ENCODE peak calls at places on chromosomes 6 and 20, in seven cellular contexts. S is OCI-LY7, K is kidney, F is Panc1, G is tibial nerve, N is HCT116, I is AG04450. L is an unnamed sample. For H3K9me3, the result is how much of the 10 kb centered on the place peaks cover.

GRCh38 chr6:122994256-122994655 is 1.8 kb upstream of the CLVS2 start:
- DNase-seq in G (no peak), N (no peak), I (no peak), S (no peak), F (no peak), K (no peak), L (no peak)

GRCh38 chr6:4564746-4565145 is 211.5 kb upstream of the CDYL start:
- DNase-seq in G (no peak), S (no peak), I (no peak), N (no peak), K (no peak), F (no peak), L (no peak)

GRCh38 chr6:42618686-42619085 is 54.9 kb downstream of the UBR2 start:
- DNase-seq in S (no peak), G (no peak), F (no peak), I (peak), K (no peak), N (no peak), L (no peak)

GRCh38 chr6:170438402-170438753 is 114.7 kb downstream of the PSMB1 start:
- DNase-seq in I (peak), G (peak), F (no peak), N (peak), K (peak), S (peak), L (peak)

GRCh38 chr6:62775427-62776022 is 435.7 kb upstream of the FKBP1C start:
- DNase-seq in I (no peak), F (peak), G (no peak), K (no peak), S (peak), N (peak), L (no peak)

GRCh38 chr6:134686071-134686470 is 263.8 kb downstream of the ALDH8A1 start:
- DNase-seq in N (no peak), F (no peak), I (no peak), S (no peak), K (no peak), G (no peak), L (no peak)

GRCh38 chr6:45500924-45501816 is 123.4 kb upstream of the SUPT3H start:
- DNase-seq in I (no peak), N (peak), K (no peak), F (no peak), G (no peak), S (peak), L (no peak)

GRCh38 chr6:167779993-167780655 is 46.6 kb upstream of the AFDN start:
- DNase-seq in F (no peak), N (no peak), K (peak), I (no peak), G (no peak), S (no peak), L (no peak)

GRCh38 chr20:35344354-35344837 is 52.2 kb upstream of the FAM83C start:
- DNase-seq in K (no peak), I (peak), G (no peak), S (no peak), F (no peak), N (no peak), L (no peak)

GRCh38 chr6:44126320-44127149 is 717 bp downstream of the MRPL14 start:
- DNase-seq in K (peak), S (peak), N (no peak), G (no peak), F (no peak), I (no peak), L (peak)

GRCh38 chr6:105397987-105398386 is 4.9 kb downstream of the PREP start:
- DNase-seq in N (no peak), I (no peak), F (no peak), K (no peak), G (no peak), S (no peak), L (no peak)

GRCh38 chr6:145540741-145541140 is 194.6 kb downstream of the EPM2A start:
- DNase-seq in S (no peak), F (no peak), I (no peak), N (no peak), K (no peak), G (no peak), L (no peak)

GRCh38 chr6:43185391-43185790 is 3.4 kb downstream of the CUL9 start:
- DNase-seq in I (no peak), G (no peak), N (no peak), S (no peak), K (no peak), F (no peak), L (no peak)

GRCh38 chr6:17501442-17501841 is 98.7 kb upstream of the FAM8A1 start:
- DNase-seq in S (no peak), I (no peak), N (no peak), F (no peak), K (no peak), G (no peak), L (no peak)

GRCh38 chr20:50630578-50631263 is 60.6 kb downstream of the RIPOR3 start:
- DNase-seq in I (no peak), N (no peak), K (no peak), G (no peak), S (no peak), F (no peak), L (no peak)

GRCh38 chr20:21901470-21902275 is 196.2 kb downstream of the PAX1 start:
- DNase-seq in F (no peak), N (no peak), K (no peak), G (peak), I (no peak), S (no peak), L (peak)

GRCh38 chr20:3072530-3073250 is 1.3 kb downstream of the OXT start:
- DNase-seq in I (no peak), S (no peak), N (no peak), F (no peak), K (peak), G (no peak), L (no peak)

GRCh38 chr6:140661691-140662090 is 1287.2 kb upstream of the CITED2 start:
- DNase-seq in G (no peak), F (no peak), I (no peak), S (no peak), K (no peak), N (no peak), L (no peak)

GRCh38 chr6:7488494-7488893 is 53.0 kb upstream of the DSP start:
- DNase-seq in I (no peak), G (no peak), N (no peak), K (no peak), S (no peak), F (no peak), L (no peak)

GRCh38 chr6:156703719-156704118 is 73.5 kb upstream of the ARID1B start:
- DNase-seq in F (no peak), I (no peak), K (no peak), G (no peak), N (no peak), S (no peak), L (no peak)

GRCh38 chr20:17666491-17666890 is 15.6 kb downstream of the RRBP1 start:
- DNase-seq in I (no peak), G (peak), F (no peak), S (no peak), K (no peak), N (no peak), L (peak)

GRCh38 chr6:85096976-85097375 is 332.6 kb upstream of the TBX18 start:
- DNase-seq in S (no peak), F (no peak), N (no peak), K (no peak), G (no peak), I (no peak), L (no peak)

GRCh38 chr6:376823-377571 is 14.6 kb upstream of the IRF4 start:
- DNase-seq in F (no peak), G (no peak), K (peak), S (peak), N (no peak), I (no peak), L (no peak)

GRCh38 chr6:50995036-50995435 is 176.4 kb downstream of the TFAP2B start:
- DNase-seq in G (no peak), S (no peak), I (no peak), F (no peak), N (no peak), K (no peak), L (no peak)

DNA sequence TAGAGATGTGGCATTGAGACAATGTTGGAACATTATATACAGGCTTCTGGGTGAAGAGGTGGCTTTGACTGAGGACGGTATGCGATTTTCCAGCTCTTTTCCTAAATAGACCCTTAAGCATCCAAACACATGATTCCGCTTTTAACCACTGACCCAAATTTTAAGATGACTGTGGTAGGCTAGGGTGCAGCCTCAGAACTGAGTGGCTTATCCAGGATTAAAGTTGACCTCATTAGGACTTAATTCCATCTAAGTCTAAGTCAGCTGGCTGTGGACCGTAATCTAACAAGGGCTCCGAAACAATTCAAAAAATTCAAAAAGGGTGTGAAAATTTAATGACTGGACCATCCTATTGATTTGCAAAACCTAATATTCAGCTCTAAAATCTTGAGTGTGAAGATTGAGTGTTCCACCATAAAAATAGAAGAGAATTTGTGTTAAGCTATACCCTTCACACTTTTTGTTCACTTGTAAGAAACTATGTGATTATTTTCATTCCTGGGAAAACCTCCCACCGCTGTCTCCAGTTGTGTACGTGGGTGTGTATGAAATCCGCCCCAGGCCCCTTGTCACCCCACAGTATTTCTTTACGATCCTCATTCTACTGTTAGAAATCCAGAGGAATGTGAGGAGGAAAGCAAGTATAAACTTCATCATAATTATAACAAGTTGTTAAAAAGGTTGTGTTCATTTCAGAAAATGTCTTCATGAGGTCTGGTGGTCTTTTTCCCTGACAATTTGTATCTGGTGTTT is 2.7 kb downstream of the PCMTD2 start:
- DNase-seq in I (no peak), K (no peak), G (no peak), S (no peak), F (no peak), N (no peak), L (no peak)
- H3K27ac ChIP-seq in I (no peak), K (no peak), G (no peak), S (no peak), F (no peak), N (no peak), L (no peak)

GRCh38 chr6:82487895-82488294 is 124.3 kb downstream of the TPBG start:
- DNase-seq in S (no peak), G (no peak), N (no peak), K (no peak), F (no peak), I (no peak), L (no peak)
- H3K9me3 ChIP-seq in S (under half), G (under half), N (under half), K (under half), F (under half), I (under half), L (under half)

DNA sequence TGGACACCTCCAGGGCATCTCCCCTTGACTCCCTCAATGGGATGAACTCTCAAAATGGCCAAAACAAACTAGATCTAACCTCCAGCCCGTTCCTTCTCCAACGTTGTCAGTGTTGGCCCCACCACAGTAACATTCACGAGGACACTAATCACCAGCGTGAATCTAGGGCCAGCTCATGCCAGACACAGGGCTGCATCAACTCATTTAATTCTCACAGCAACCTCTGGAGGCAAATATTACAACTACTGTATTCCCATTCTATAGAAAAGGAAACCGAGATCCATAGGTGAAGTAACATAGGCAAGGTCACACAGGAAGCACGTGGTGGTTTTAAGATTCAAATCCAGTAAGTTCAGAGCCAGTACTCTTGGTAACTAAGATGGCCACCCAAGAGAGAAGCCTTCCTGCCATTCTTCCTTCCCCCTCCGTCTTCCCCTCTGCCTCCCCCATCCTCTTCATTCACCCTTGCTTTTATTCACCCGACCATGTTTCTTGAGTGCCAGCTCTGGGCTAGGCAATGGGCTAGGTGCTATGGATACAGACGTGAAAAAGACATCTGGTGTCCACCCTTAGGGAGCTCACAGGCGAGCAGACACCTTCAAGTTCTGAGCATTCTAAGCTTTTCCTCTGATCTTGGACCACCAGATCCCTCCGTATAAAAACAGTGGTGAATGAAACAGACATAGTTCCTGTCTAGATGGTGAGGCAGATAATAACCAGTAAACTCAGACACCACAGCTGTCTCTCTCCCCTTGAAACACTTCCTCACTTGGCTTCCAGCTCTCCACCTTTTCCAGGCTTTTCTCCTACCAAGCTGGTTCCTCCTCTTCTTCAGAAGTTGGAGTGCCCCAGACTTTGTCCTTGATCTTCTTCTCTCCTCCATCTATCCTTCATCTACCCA is 9.6 kb downstream of the CCM2L start:
- DNase-seq in G (no peak), N (no peak), S (no peak), I (no peak), F (no peak), K (no peak), L (peak)
- H3K4me3 ChIP-seq in G (no peak), N (peak), S (peak), I (no peak), F (peak), K (no peak), L (peak)

DNA sequence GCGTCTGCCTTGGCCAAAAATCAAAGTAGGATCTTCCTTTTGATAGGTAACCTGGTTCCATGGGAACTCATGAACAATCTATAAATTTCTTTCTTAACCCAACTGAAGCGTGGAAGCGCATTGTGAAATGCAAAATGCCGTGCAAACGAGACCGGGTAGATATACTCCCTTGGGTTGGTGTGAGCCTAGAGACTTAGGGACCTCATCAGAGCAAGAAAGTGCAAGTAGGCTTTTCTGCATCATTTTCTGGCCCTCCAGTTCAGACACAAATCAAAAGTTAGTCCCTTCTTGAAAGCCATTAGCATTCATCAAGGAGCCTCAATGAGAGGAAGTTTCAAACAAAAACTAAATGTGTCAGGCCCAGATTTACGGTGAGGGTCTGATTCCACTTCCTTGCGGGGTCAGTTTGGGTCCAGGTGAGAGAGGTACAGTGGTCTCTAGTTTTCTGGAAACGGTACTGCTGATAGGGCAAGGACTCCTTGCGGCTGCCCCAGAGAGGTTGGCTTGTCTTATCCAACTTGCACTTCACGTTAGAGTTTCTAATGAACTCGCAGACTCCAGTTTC is 5.3 kb upstream of the ZNF184 start:
- DNase-seq in N (no peak), F (no peak), K (no peak), G (no peak), I (peak), S (no peak), L (no peak)
- H3K27ac ChIP-seq in N (peak), F (peak), K (peak), G (peak), I (peak), S (peak), L (peak)

GRCh38 chr6:39076086-39076992 is 27.8 kb downstream of the GLP1R start:
- DNase-seq in G (no peak), N (no peak), F (no peak), I (no peak), K (no peak), S (no peak), L (no peak)
- H3K9me3 ChIP-seq in G (under half), N (under half), F (under half), I (under half), K (under half), S (under half), L (under half)

GRCh38 chr6:34226066-34226465 is 10.6 kb upstream of the HMGA1 start:
- DNase-seq in N (no peak), K (peak), I (no peak), S (no peak), F (no peak), G (no peak), L (no peak)

GRCh38 chr6:34226731-34227586 is 9.7 kb upstream of the HMGA1 start:
- DNase-seq in I (no peak), S (peak), G (no peak), N (no peak), K (peak), F (no peak), L (no peak)

GRCh38 chr6:34223964-34224940 is 12.4 kb upstream of the HMGA1 start:
- DNase-seq in N (no peak), K (peak), G (peak), S (peak), F (no peak), I (peak), L (peak)

GRCh38 chr6:34225551-34225950 is 11.1 kb upstream of the HMGA1 start:
- DNase-seq in G (no peak), I (no peak), F (no peak), N (no peak), S (no peak), K (no peak), L (no peak)

DNA sequence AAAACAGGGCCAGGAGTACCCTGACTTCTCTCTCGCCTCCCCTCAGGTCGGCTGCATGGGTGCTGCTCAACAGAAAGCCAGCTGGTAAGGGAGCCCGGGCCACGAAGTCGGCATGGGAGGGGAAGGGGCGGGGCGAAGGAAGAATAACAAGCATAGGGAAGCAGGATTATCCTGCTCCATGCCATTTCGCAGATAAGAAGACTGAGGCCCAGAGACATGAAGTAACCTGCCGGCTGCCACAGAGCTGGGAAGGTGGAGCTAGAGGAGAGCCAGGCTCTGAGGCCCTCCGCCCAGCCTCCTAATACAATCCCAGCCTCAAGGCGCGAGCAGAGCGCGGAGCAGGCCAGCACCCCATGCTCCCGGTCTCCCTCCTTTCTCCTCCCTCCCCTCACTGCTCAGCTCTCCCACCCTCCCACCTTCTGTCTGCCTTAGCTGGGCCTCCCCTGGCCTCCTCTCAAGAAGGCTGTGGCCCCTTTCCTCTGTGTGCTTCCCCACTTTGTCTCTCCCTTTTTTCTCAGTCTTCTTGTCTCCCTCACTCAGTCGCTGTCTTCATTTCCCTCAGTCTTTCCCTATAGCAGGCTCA is 13.2 kb upstream of the HMGA1 start:
- DNase-seq in I (no peak), G (no peak), K (peak), N (no peak), F (no peak), S (no peak), L (peak)
- H3K4me3 ChIP-seq in I (peak), G (peak), K (peak), N (peak), F (peak), S (peak), L (peak)

DNA sequence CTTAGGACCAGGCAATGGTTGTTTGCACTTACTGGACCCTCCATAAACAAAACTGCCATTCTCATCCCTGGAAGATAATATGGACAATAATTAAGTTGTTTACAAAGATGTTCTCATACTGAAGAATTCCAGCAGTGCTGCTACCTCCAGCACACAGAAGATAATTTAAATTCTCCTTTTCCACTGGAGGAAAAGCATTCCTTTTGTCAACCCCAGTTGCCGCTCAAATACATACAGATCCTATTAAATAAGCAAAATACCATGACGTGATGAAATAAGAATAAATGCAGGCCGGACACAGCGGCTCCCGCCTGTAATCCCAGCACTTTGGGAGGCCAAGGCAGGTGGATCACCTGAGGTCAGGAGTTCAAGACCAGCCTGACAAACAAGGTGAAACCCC is 54.5 kb upstream of the IPCEF1 start:
- DNase-seq in I (no peak), S (no peak), F (no peak), G (no peak), K (no peak), N (no peak), L (no peak)
- H3K27ac ChIP-seq in I (peak), S (no peak), F (peak), G (peak), K (peak), N (peak), L (peak)

GRCh38 chr6:137188855-137189254 is 15.4 kb upstream of the IL22RA2 start:
- DNase-seq in K (no peak), I (no peak), F (no peak), S (peak), G (no peak), N (peak), L (no peak)
- H3K9me3 ChIP-seq in K (under half), I (under half), F (under half), S (under half), G (under half), N (under half), L (under half)

DNA sequence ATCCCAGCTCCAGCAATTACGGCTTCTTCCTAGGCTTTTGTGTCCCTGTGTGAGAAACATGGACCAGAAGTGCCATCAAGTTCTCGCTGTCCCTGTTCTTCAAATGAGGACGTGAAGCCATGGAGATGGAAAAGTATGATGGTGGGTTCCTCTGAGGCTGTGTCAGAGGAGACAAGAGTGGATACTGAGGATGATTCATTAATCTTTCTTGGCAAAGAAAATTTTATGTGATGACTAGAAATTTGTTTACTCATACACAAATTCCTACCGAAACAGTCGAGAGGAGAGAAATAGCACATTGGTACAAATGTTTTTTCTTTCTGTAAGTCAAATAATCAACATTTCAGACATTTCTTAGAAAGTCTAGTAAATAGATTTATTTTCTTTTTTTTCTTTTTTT is 35.0 kb upstream of the PNRC1 start:
- DNase-seq in K (no peak), F (no peak), I (no peak), S (no peak), N (no peak), G (no peak), L (no peak)
- H3K4me3 ChIP-seq in K (no peak), F (no peak), I (no peak), S (no peak), N (no peak), G (no peak), L (no peak)

L was measured in tibial artery.